ENCODE peak calls at places on chromosome 21, in seven cellular contexts. B is K562, S is H1, T is SK-N-SH, I is GM12892, V is HepG2, M is GM12878. H is an unnamed sample.

GRCh38 chr21:41170442-41170841 is 2.5 kb downstream of the BACE2 start:
- DNase-seq in M (no peak), B (peak), S (peak), T (peak), I (peak), V (peak), H (peak)

GRCh38 chr21:28899744-28900143 is 92.9 kb downstream of the LTN1 start:
- DNase-seq in T (no peak), S (no peak), B (no peak), V (no peak), M (no peak), I (no peak), H (no peak)

GRCh38 chr21:39332175-39332574 is 16.7 kb downstream of the HMGN1 start:
- DNase-seq in V (no peak), S (no peak), B (no peak), T (no peak), I (no peak), M (no peak), H (no peak)

GRCh38 chr21:17537299-17537698 is 24.5 kb downstream of the CXADR start:
- DNase-seq in V (no peak), T (peak), I (no peak), B (no peak), S (no peak), M (no peak), H (no peak)

GRCh38 chr21:32717851-32718316 is 9.9 kb downstream of the SYNJ1 start:
- DNase-seq in S (no peak), B (no peak), V (no peak), T (no peak), M (no peak), I (no peak), H (no peak)

GRCh38 chr21:38721055-38721454 is 84.7 kb upstream of the ETS2 start:
- DNase-seq in S (no peak), I (no peak), M (no peak), V (no peak), T (no peak), B (no peak), H (no peak)

GRCh38 chr21:19547951-19548635 is 1144.5 kb upstream of the TMPRSS15 start:
- DNase-seq in S (no peak), I (no peak), V (no peak), T (no peak), M (no peak), B (no peak), H (no peak)

GRCh38 chr21:38819719-38820147 is 14.0 kb downstream of the ETS2 start:
- DNase-seq in B (no peak), I (no peak), S (no peak), M (no peak), T (no peak), V (no peak), H (no peak)

GRCh38 chr21:39911286-39911685 is 44.0 kb downstream of the PCP4 start:
- DNase-seq in B (peak), T (no peak), S (no peak), V (no peak), M (no peak), I (no peak), H (no peak)

GRCh38 chr21:21297211-21297610 is 299.0 kb downstream of the NCAM2 start:
- DNase-seq in T (no peak), S (no peak), V (no peak), M (no peak), I (no peak), B (no peak), H (no peak)

GRCh38 chr21:17925000-17925610 is 105.9 kb upstream of the C21orf91 start:
- DNase-seq in S (peak), I (no peak), T (peak), B (peak), V (peak), M (peak), H (no peak)

GRCh38 chr21:17455028-17455353 is 57.9 kb upstream of the CXADR start:
- DNase-seq in S (no peak), B (no peak), T (no peak), I (no peak), V (no peak), M (no peak), H (no peak)

DNA sequence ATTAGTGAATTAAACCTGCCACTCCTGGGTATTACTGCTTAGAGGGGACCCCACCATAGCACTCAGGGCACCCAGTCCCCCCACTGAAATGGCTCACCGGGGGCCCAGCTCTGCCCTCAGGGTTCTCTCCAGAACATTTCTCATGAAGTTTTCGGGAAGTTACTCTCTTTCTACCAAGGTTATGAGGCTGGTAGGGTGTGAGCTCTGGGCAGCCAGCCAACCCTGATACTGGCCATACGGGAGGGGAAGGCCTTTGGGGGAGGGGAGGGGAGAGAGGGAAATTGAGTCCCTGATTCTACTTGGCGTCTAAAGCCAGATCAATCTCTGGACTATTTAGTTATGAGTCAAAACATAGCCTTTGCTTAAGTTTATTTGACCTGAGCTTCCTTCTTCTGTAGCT is 12.9 kb upstream of the PDE9A start:
- DNase-seq in T (no peak), S (no peak), I (no peak), B (no peak), V (no peak), M (no peak), H (no peak)
- TF ChIP-seq TAF1 in T (no peak), S (no peak), I (no peak), B (no peak), V (no peak), M (no peak), H (no peak)

DNA sequence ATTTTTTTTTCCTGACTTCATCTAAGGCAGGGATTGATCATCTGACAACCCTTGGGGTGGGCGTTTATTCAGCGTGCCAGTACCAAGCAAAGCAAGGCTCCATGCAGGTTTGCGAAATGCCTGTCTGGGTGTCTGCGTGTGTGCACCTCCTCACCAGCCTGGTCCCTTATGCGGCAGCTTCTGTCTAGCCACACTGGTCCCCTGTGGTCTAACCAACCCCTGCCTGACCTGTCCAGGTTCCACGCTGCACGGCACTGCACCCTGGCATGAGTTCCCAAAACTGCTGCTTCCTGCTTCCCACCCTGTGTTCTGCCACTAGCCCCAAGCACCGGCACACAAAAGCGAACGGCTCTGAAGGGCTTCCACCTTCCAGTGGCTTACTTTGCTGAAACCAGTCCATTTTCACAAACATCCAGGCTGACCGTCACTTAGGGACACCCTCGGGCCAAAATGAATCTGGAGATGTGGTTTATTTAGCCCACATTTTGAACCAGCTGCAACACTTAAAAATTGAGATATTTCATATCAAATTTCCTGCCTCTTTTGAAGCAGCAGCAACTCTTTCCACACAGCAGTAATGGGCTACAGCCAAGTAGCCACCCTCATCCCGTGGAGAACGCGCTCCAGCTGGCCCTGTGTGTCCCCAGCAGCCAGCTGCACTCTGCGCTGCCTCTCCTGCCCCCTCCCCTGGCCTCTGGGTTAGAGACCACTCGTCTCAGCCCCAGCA is 55.7 kb downstream of the HLCS start:
- DNase-seq in M (no peak), S (no peak), B (no peak), I (no peak), T (peak), V (no peak), H (no peak)
- TF ChIP-seq TAF1 in M (no peak), S (no peak), B (no peak), I (no peak), T (no peak), V (no peak), H (no peak)

GRCh38 chr21:42785666-42786427 is 93.5 kb downstream of the WDR4 start:
- DNase-seq in B (no peak), M (no peak), I (no peak), T (no peak), V (no peak), S (no peak), H (no peak)
- TF ChIP-seq TAF1 in B (no peak), M (no peak), I (no peak), T (no peak), V (no peak), S (no peak), H (no peak)

GRCh38 chr21:45873418-45873817 is 108.2 kb upstream of the COL6A1 start:
- DNase-seq in T (peak), B (no peak), V (no peak), I (no peak), M (no peak), S (no peak), H (no peak)

GRCh38 chr21:45875416-45875760 is 106.2 kb upstream of the COL6A1 start:
- DNase-seq in B (no peak), S (no peak), M (no peak), V (no peak), T (no peak), I (no peak), H (no peak)

GRCh38 chr21:45875881-45876280 is 105.7 kb upstream of the COL6A1 start:
- DNase-seq in I (no peak), M (no peak), S (no peak), T (peak), V (no peak), B (no peak), H (no peak)

GRCh38 chr21:45873866-45874265 is 107.7 kb upstream of the COL6A1 start:
- DNase-seq in S (no peak), M (no peak), B (no peak), I (no peak), T (no peak), V (no peak), H (no peak)

GRCh38 chr21:45874716-45875415 is 106.7 kb upstream of the COL6A1 start:
- DNase-seq in M (no peak), T (peak), S (no peak), V (peak), B (peak), I (no peak), H (no peak)
- TF ChIP-seq TAF1 in M (no peak), T (peak), S (no peak), V (no peak), B (no peak), I (no peak), H (no peak)

GRCh38 chr21:27393726-27394125 is 426.8 kb upstream of the ADAMTS5 start:
- DNase-seq in T (no peak), S (no peak), B (no peak), I (no peak), M (no peak), V (no peak), H (no peak)
- TF ChIP-seq TAF1 in T (no peak), S (no peak), B (no peak), I (no peak), M (no peak), V (no peak), H (no peak)

GRCh38 chr21:30042443-30042842 is 102.6 kb upstream of the GRIK1 start:
- DNase-seq in B (no peak), I (no peak), T (no peak), V (no peak), M (no peak), S (no peak), H (no peak)
- TF ChIP-seq TAF1 in B (no peak), I (no peak), T (no peak), V (no peak), M (no peak), S (no peak), H (no peak)

GRCh38 chr21:36734367-36735200 is 35.7 kb downstream of the SIM2 start:
- DNase-seq in B (no peak), I (no peak), V (no peak), S (no peak), M (no peak), T (no peak), H (no peak)
- TF ChIP-seq TAF1 in B (no peak), I (no peak), V (no peak), S (no peak), M (no peak), T (no peak), H (no peak)

GRCh38 chr21:45037986-45038385 is 36.4 kb upstream of the ADARB1 start:
- DNase-seq in V (no peak), S (no peak), B (no peak), T (peak), M (no peak), I (no peak), H (no peak)

GRCh38 chr21:45040739-45041138 is 33.6 kb upstream of the ADARB1 start:
- DNase-seq in B (no peak), I (no peak), M (no peak), T (peak), S (peak), V (no peak), H (no peak)

GRCh38 chr21:45041351-45041805 is 33.0 kb upstream of the ADARB1 start:
- DNase-seq in S (no peak), T (no peak), M (no peak), I (no peak), V (no peak), B (no peak), H (no peak)

GRCh38 chr21:45040114-45040715 is 34.2 kb upstream of the ADARB1 start:
- DNase-seq in T (peak), V (no peak), B (no peak), I (no peak), S (peak), M (no peak), H (no peak)

GRCh38 chr21:45039309-45040113 is 34.9 kb upstream of the ADARB1 start:
- DNase-seq in B (no peak), V (no peak), S (no peak), I (no peak), T (peak), M (no peak), H (no peak)
- TF ChIP-seq TAF1 in B (no peak), V (no peak), S (no peak), I (no peak), T (no peak), M (no peak), H (no peak)

GRCh38 chr21:25361097-25361496 is 246.2 kb downstream of the MRPL39 start:
- DNase-seq in B (no peak), I (no peak), S (no peak), V (no peak), M (no peak), T (no peak), H (no peak)
- TF ChIP-seq TAF1 in B (no peak), I (no peak), S (no peak), V (no peak), M (no peak), T (no peak), H (no peak)

DNA sequence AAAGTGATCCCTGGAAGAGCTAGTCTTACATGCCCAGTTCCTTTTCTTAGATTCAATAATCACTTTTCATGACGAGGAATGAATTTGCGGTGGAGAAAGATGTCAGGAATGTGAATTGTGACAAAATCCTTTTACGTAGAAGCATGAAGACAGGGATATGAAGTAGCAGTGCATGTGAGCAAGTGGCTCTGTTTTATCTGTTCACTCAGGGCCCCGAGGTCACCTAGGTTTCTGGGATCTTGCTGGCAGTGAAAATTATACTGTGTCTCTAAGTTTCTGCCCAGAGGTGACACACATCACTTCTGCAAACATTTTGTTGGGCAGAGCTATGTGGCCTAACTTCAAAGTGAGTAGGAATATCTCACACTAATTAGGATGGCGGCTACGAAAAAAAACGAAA is 79.3 kb downstream of the USP25 start:
- DNase-seq in B (no peak), T (no peak), M (no peak), S (no peak), V (no peak), I (no peak), H (no peak)
- TF ChIP-seq TAF1 in B (no peak), T (no peak), M (no peak), S (no peak), V (no peak), I (no peak), H (no peak)